ENCODE peak calls at places on chromosomes 3 and 15, in four cellular contexts. C is Panc1, M is HepG2, O is K562. S is an unnamed sample.

GRCh38 chr3:183885766-183886165 is 1.1 kb upstream of the PARL start:
- DNase-seq in C (no peak), M (no peak), O (no peak), S (no peak)

GRCh38 chr3:128232421-128233180 is 79.3 kb downstream of the EEFSEC start:
- DNase-seq in C (no peak), M (no peak), O (no peak), S (no peak)

GRCh38 chr3:125077864-125078263 is 22.1 kb upstream of the HEG1 start:
- DNase-seq in C (no peak), M (no peak), O (no peak), S (no peak)

GRCh38 chr3:184360834-184361531 is 422 bp downstream of the CLCN2 start:
- DNase-seq in C (no peak), M (no peak), O (no peak), S (no peak)

GRCh38 chr15:74227968-74228722 is 8.0 kb upstream of the CCDC33 start:
- DNase-seq in C (no peak), M (no peak), O (no peak), S (no peak)

GRCh38 chr3:140388525-140388924 is 289.3 kb upstream of the TRIM42 start:
- DNase-seq in C (no peak), M (no peak), O (no peak), S (no peak)

GRCh38 chr15:71697236-71697635 is 113.1 kb upstream of the NR2E3 start:
- DNase-seq in C (no peak), M (no peak), O (no peak), S (no peak)

GRCh38 chr15:74958320-74958907 is 1.8 kb upstream of the RPP25 start:
- DNase-seq in C (no peak), M (peak; percentile 68), O (peak; percentile 8), S (no peak)

GRCh38 chr3:197132916-197133530 is 103.4 kb upstream of the MELTF start:
- DNase-seq in C (no peak), M (no peak), O (no peak), S (no peak)

GRCh38 chr3:49754536-49754935 is 30.8 kb upstream of the GMPPB start:
- DNase-seq in C (no peak), M (no peak), O (no peak), S (no peak)

GRCh38 chr3:49759226-49759625 is 27.1 kb downstream of the IP6K1 start:
- DNase-seq in C (no peak), M (no peak), O (peak; percentile 9), S (no peak)

GRCh38 chr3:49761661-49762060 is 24.7 kb downstream of the IP6K1 start:
- DNase-seq in C (no peak), M (no peak), O (no peak), S (no peak)

GRCh38 chr3:49756036-49756435 is 30.3 kb downstream of the IP6K1 start:
- DNase-seq in C (no peak), M (no peak), O (no peak), S (no peak)

DNA sequence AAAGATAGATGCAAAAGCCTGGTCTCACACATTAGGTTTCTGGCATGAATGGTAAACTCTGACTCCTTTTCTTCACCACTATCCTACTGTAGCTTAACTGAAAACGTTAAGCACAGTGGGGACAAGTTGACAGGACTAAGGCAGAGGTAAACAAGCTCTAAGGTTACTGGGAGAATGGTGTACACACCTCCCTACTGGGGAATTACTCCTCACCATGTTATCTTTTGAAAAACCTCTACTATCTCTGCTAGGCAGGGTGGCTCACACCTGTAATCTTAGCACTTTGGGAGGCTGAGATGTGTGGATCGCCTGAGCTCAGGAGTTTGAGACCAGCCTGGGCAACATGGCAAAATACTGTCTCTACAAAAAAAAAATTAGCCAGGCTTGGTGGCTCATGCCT is 29.1 kb downstream of the IP6K1 start:
- DNase-seq in C (no peak), M (no peak), O (no peak), S (no peak)
- TF ChIP-seq REST in C (no peak), M (no peak), O (no peak), S (no peak)

DNA sequence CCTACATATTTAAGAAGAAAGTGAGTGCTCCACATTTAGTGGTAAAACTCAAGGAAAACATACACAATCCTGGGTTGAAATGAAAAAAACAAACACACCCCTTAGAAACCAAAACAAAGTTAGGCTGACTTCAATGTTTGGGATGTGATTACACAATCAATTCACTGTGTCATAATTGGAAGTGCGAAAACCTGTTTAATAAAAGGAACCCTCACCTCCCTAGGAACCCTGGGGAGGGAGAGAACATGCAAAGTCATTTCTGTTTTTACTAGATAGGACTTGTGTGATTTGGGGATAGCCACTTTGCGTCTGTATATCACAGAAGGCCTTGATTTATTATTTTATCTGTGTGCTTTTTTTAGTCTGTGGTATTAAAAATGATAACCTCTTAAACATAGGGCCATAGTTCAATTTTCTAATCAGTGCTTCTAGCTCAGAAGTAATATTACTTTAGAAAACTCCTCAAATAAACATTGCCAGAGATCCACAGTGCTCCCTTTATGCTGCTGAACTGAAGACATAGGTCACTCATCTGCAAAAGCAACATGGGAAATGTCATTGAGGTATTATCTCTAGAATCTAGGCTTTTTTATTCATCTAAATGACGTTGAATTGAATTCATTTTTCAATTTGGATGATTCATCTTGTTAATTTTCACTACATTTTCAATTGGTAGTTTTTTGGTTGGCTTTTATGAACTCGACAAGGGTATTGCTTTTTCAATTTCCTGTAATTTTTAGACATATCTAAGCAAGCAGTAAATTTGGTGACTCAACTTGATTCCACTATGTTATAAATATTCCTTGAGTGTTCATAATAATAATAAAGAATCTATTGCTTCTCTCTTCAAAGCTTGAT is 275.2 kb downstream of the NFKBIZ start:
- DNase-seq in C (no peak), M (no peak), O (no peak), S (no peak)
- TF ChIP-seq TCF7L2 in C (no peak), M (no peak), O (no peak), S (no peak)

DNA sequence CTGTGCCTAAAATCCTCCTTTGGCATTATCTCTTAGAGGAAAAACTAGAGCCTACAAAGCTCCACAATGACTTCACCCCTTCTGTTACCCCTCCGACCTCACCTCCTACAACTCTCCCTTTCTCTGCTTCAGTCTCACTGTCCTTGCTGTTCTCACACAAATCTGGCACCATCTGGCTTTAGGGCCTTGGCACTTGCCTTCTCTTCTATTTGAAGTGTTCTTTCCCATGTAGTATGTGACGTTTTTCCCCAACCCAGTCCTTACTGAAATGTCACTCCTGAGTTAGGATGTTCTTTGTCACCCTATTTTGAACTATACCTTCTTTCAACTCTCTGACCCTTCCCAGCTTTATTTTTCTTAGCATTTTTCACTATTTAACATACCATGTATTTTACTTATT is 8.7 kb downstream of the STX19 start:
- DNase-seq in C (no peak), M (no peak), O (no peak), S (no peak)
- TF ChIP-seq SIN3A in C (no peak), M (no peak), O (no peak), S (no peak)

GRCh38 chr3:10981961-10982360 is 10.6 kb upstream of the SLC6A1 start:
- DNase-seq in C (no peak), M (no peak), O (no peak), S (no peak)

GRCh38 chr3:10984371-10984896 is 8.1 kb upstream of the SLC6A1 start:
- DNase-seq in C (no peak), M (no peak), O (no peak), S (no peak)

GRCh38 chr3:10982782-10983181 is 9.8 kb upstream of the SLC6A1 start:
- DNase-seq in C (no peak), M (no peak), O (no peak), S (peak; percentile 59)

GRCh38 chr3:10985181-10985580 is 7.4 kb upstream of the SLC6A1 start:
- DNase-seq in C (no peak), M (no peak), O (no peak), S (no peak)

GRCh38 chr3:10983219-10983916 is 9.2 kb upstream of the SLC6A1 start:
- DNase-seq in C (peak; percentile 32), M (peak; percentile 25), O (peak; percentile 72), S (peak; percentile 50)
- TF ChIP-seq REST in C (no peak), M (no peak), O (no peak), S (no peak)

DNA sequence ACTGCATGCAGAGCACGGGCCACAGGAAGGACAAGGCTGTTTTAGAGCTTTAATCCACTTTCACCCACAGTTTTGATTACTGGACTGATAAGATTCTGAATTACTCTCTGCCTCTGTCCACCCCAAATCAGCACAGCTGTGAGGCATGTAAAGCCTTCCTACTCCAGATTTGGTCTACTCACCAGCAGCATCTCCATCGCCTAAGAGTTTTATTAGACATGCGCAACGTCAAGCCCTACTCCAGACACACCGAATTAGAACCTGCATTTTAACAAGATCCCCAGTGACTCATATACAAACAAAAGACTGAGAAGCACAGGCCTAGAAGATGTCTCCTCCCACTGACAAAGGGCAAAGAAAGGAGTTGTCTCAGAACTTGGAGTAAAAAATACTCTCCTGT is 221.2 kb downstream of the TUSC7 start:
- DNase-seq in C (no peak), M (no peak), O (no peak), S (no peak)
- TF ChIP-seq TCF7L2 in C (no peak), M (no peak), O (no peak), S (no peak)

GRCh38 chr3:194270627-194271458 is 80.3 kb downstream of the CPN2 start:
- DNase-seq in C (no peak), M (peak; percentile 43), O (no peak), S (peak; percentile 45)
- TF ChIP-seq SIN3A in C (no peak), M (no peak), O (no peak), S (no peak)

GRCh38 chr15:36370051-36370734 is 209.2 kb upstream of the CDIN1 start:
- DNase-seq in C (no peak), M (no peak), O (no peak), S (no peak)

GRCh38 chr15:36370735-36371115 is 208.7 kb upstream of the CDIN1 start:
- DNase-seq in C (no peak), M (peak; percentile 1), O (no peak), S (peak; percentile 50)

GRCh38 chr15:36373549-36373948 is 205.9 kb upstream of the CDIN1 start:
- DNase-seq in C (no peak), M (no peak), O (no peak), S (peak; percentile 76)

GRCh38 chr15:36372968-36373367 is 206.5 kb upstream of the CDIN1 start:
- DNase-seq in C (no peak), M (no peak), O (no peak), S (no peak)

GRCh38 chr15:36371509-36371908 is 207.9 kb upstream of the CDIN1 start:
- DNase-seq in C (no peak), M (no peak), O (no peak), S (peak; percentile 18)
- TF ChIP-seq REST in C (no peak), M (no peak), O (no peak), S (no peak)

GRCh38 chr3:5217824-5218595 is 30.5 kb downstream of the EDEM1 start:
- DNase-seq in C (no peak), M (no peak), O (no peak), S (no peak)
- TF ChIP-seq TCF7L2 in C (no peak), M (no peak), O (no peak), S (no peak)

S was measured in HCT116.